ENCODE peak calls at places on chromosomes 7 and 10, in ten cellular contexts. M is HT1080; R is colonic mucosa; C is T-cell; G is heart left ventricle; F is myocyte; V is ecto neural progenitor cell; X is stimulated activated CD4-positive, alpha-beta T cell treated with anti-CD3 and anti-CD28 coated beads, Interleukin-15, amount 100 ng/mL, for 24 hours; Q is lower leg skin; O is HFF-Myc. S is an unnamed sample.

GRCh38 chr7:142583424-142583823 is 165.8 kb upstream of the PRSS1 start:
- DNase-seq in C (no peak), O (peak), V (no peak), R (no peak), M (peak), Q (no peak), F (peak), X (peak), G (no peak), S (peak)

GRCh38 chr10:49164587-49165188 is 23.5 kb downstream of the TMEM273 start:
- DNase-seq in F (no peak), R (peak), X (peak), O (no peak), Q (no peak), M (peak), C (no peak), V (peak), G (no peak), S (peak)

GRCh38 chr10:36493511-36493880 is 631.9 kb upstream of the ANKRD30A start:
- DNase-seq in V (no peak), X (no peak), M (peak), R (no peak), O (no peak), G (no peak), Q (no peak), C (no peak), F (peak), S (peak)

GRCh38 chr7:124597509-124597908 is 168.1 kb downstream of the GPR37 start:
- DNase-seq in R (no peak), M (no peak), G (no peak), C (no peak), O (no peak), Q (no peak), X (no peak), F (no peak), V (no peak), S (no peak)

GRCh38 chr10:35884657-35885071 is 242.6 kb upstream of the FZD8 start:
- DNase-seq in G (no peak), O (no peak), F (no peak), V (no peak), M (no peak), X (no peak), Q (no peak), C (no peak), R (peak), S (no peak)

GRCh38 chr7:121023189-121023588 is 34.7 kb downstream of the CPED1 start:
- DNase-seq in C (no peak), Q (no peak), O (no peak), G (no peak), X (no peak), R (no peak), V (no peak), M (no peak), F (no peak), S (no peak)

GRCh38 chr7:2802082-2802481 is 42.0 kb downstream of the GNA12 start:
- DNase-seq in O (no peak), V (no peak), R (no peak), C (no peak), X (no peak), G (no peak), Q (no peak), F (no peak), M (no peak), S (peak)

GRCh38 chr10:28248092-28248491 is 54.8 kb downstream of the MPP7 start:
- DNase-seq in O (peak), X (peak), C (no peak), G (no peak), Q (no peak), F (peak), M (peak), R (no peak), V (no peak), S (no peak)

GRCh38 chr7:105854516-105854915 is 21.9 kb downstream of the ATXN7L1 start:
- DNase-seq in F (peak), O (no peak), V (no peak), C (no peak), M (no peak), Q (no peak), X (no peak), R (no peak), G (no peak), S (no peak)

GRCh38 chr7:26588511-26588910 is 275.9 kb downstream of the SKAP2 start:
- DNase-seq in M (no peak), C (no peak), F (peak), V (no peak), R (no peak), Q (no peak), O (no peak), G (no peak), X (no peak), S (no peak)

GRCh38 chr10:71735709-71736569 is 16.4 kb upstream of the C10orf105 start:
- DNase-seq in M (no peak), V (no peak), G (no peak), X (peak), O (no peak), R (no peak), C (peak), Q (no peak), F (no peak), S (no peak)

GRCh38 chr7:31744294-31744874 is 57.4 kb downstream of the PPP1R17 start:
- DNase-seq in Q (no peak), R (peak), F (peak), X (peak), G (peak), V (peak), C (no peak), M (peak), O (peak), S (peak)

GRCh38 chr7:48250441-48250951 is 79.2 kb downstream of the ABCA13 start:
- DNase-seq in V (no peak), F (peak), O (no peak), R (no peak), X (no peak), Q (no peak), G (no peak), C (no peak), M (peak), S (peak)

GRCh38 chr10:94983555-94983954 is 45.1 kb downstream of the CYP2C9 start:
- DNase-seq in R (no peak), Q (no peak), V (peak), F (no peak), M (no peak), G (no peak), O (no peak), X (no peak), C (no peak), S (no peak)

GRCh38 chr7:15554081-15554480 is 7.7 kb downstream of the AGMO start:
- DNase-seq in F (no peak), G (no peak), Q (no peak), M (peak), O (no peak), R (no peak), V (no peak), C (no peak), X (no peak), S (no peak)

GRCh38 chr7:134643131-134643530 is 3.5 kb upstream of the BPGM start:
- DNase-seq in O (no peak), G (no peak), M (no peak), Q (no peak), V (no peak), X (no peak), R (no peak), F (no peak), C (no peak), S (peak)